ENCODE peak calls at places on chromosome 5, in four cellular contexts. One of them, this sample, is unnamed.

GRCh38 chr5:1795506-1795905 is 4.1 kb downstream of the MRPL36 start:
- DNase-seq in mesenchymal stem cell: no peak
- DNase-seq in IMR-90: no peak
- DNase-seq in H9: no peak
- DNase-seq in this sample: no peak

GRCh38 chr5:175572922-175573321 is 84.9 kb upstream of the HRH2 start:
- DNase-seq in H9: no peak
- DNase-seq in IMR-90: peak; percentile 15
- DNase-seq in mesenchymal stem cell: peak; percentile 22
- DNase-seq in this sample: no peak

GRCh38 chr5:33241826-33242225 is 198.9 kb upstream of the TARS1 start:
- DNase-seq in mesenchymal stem cell: peak; percentile 14
- DNase-seq in H9: no peak
- DNase-seq in IMR-90: no peak
- DNase-seq in this sample: no peak

GRCh38 chr5:167049043-167049663 is 1242.3 kb upstream of the WWC1 start:
- DNase-seq in mesenchymal stem cell: peak; percentile 58
- DNase-seq in H9: peak; percentile 36
- DNase-seq in IMR-90: no peak
- DNase-seq in this sample: no peak

GRCh38 chr5:132487841-132488555 is 2.6 kb downstream of the IRF1 start:
- DNase-seq in mesenchymal stem cell: no peak
- DNase-seq in H9: peak; percentile 8
- DNase-seq in IMR-90: no peak
- DNase-seq in this sample: no peak

GRCh38 chr5:69001605-69002004 is 92.2 kb upstream of the SLC30A5 start:
- DNase-seq in IMR-90: no peak
- DNase-seq in H9: no peak
- DNase-seq in mesenchymal stem cell: no peak
- DNase-seq in this sample: no peak

GRCh38 chr5:14416709-14417108 is 164.9 kb upstream of the OTULINL start:
- DNase-seq in IMR-90: no peak
- DNase-seq in H9: no peak
- DNase-seq in mesenchymal stem cell: no peak
- DNase-seq in this sample: no peak

GRCh38 chr5:35857606-35858205 is 1.0 kb downstream of the IL7R start:
- DNase-seq in mesenchymal stem cell: peak; percentile 83
- DNase-seq in H9: no peak
- DNase-seq in IMR-90: peak; percentile 91
- DNase-seq in this sample: no peak

GRCh38 chr5:56735845-56736641 is 79.3 kb upstream of the MAP3K1 start:
- DNase-seq in IMR-90: no peak
- DNase-seq in H9: no peak
- DNase-seq in mesenchymal stem cell: no peak
- DNase-seq in this sample: no peak

GRCh38 chr5:138874771-138875628 is at the start of gene LRRTM2:
- DNase-seq in IMR-90: peak; percentile 98
- DNase-seq in mesenchymal stem cell: peak; percentile 92
- DNase-seq in H9: no peak
- DNase-seq in this sample: no peak

GRCh38 chr5:56908942-56909293 is 478 bp upstream of the SETD9 start:
- DNase-seq in IMR-90: no peak
- DNase-seq in mesenchymal stem cell: no peak
- DNase-seq in H9: no peak
- DNase-seq in this sample: peak; percentile 14

GRCh38 chr5:53694520-53695022 is 134.1 kb downstream of the NDUFS4 start:
- DNase-seq in mesenchymal stem cell: no peak
- DNase-seq in H9: no peak
- DNase-seq in IMR-90: no peak
- DNase-seq in this sample: no peak

GRCh38 chr5:72101828-72102227 is 5.4 kb upstream of the MAP1B start:
- DNase-seq in H9: no peak
- DNase-seq in IMR-90: peak; percentile 81
- DNase-seq in mesenchymal stem cell: peak; percentile 50
- DNase-seq in this sample: no peak

GRCh38 chr5:164518741-164519080 is 1013.3 kb downstream of the MAT2B start:
- DNase-seq in H9: no peak
- DNase-seq in mesenchymal stem cell: peak; percentile 31
- DNase-seq in IMR-90: no peak
- DNase-seq in this sample: no peak

GRCh38 chr5:132070460-132071337 is 2.9 kb upstream of the CSF2 start:
- DNase-seq in IMR-90: peak; percentile 84
- DNase-seq in mesenchymal stem cell: peak; percentile 66
- DNase-seq in H9: no peak
- DNase-seq in this sample: no peak

GRCh38 chr5:158573829-158574228 is 525.9 kb downstream of the EBF1 start:
- DNase-seq in IMR-90: no peak
- DNase-seq in mesenchymal stem cell: no peak
- DNase-seq in H9: no peak
- DNase-seq in this sample: no peak

GRCh38 chr5:38468978-38469706 is 87.3 kb downstream of the LIFR start:
- DNase-seq in H9: no peak
- DNase-seq in IMR-90: no peak
- DNase-seq in mesenchymal stem cell: no peak
- DNase-seq in this sample: no peak

GRCh38 chr5:57642066-57642465 is 159.5 kb upstream of the ACTBL2 start:
- DNase-seq in mesenchymal stem cell: no peak
- DNase-seq in IMR-90: no peak
- DNase-seq in H9: peak; percentile 38
- DNase-seq in this sample: no peak

GRCh38 chr5:107217721-107218130 is 453.0 kb downstream of the EFNA5 start:
- DNase-seq in mesenchymal stem cell: no peak
- DNase-seq in H9: no peak
- DNase-seq in IMR-90: no peak
- DNase-seq in this sample: no peak

GRCh38 chr5:19498852-19499251 is 489.1 kb downstream of the CDH18 start:
- DNase-seq in H9: no peak
- DNase-seq in IMR-90: no peak
- DNase-seq in mesenchymal stem cell: no peak
- DNase-seq in this sample: no peak

GRCh38 chr5:117731445-117731844 is 1156.8 kb upstream of the SEMA6A start:
- DNase-seq in H9: no peak
- DNase-seq in mesenchymal stem cell: peak; percentile 5
- DNase-seq in IMR-90: peak; percentile 22
- DNase-seq in this sample: no peak

GRCh38 chr5:150723845-150724244 is 23.0 kb upstream of the RBM22 start:
- DNase-seq in mesenchymal stem cell: no peak
- DNase-seq in IMR-90: no peak
- DNase-seq in H9: no peak
- DNase-seq in this sample: no peak

GRCh38 chr5:73672130-73672529 is 46.1 kb downstream of the ARHGEF28 start:
- DNase-seq in mesenchymal stem cell: no peak
- DNase-seq in H9: no peak
- DNase-seq in IMR-90: peak; percentile 18
- DNase-seq in this sample: no peak

GRCh38 chr5:135055385-135055784 is 21.4 kb upstream of the PITX1 start:
- DNase-seq in mesenchymal stem cell: no peak
- DNase-seq in H9: no peak
- DNase-seq in IMR-90: no peak
- DNase-seq in this sample: no peak

GRCh38 chr5:142432961-142433360 is 108.1 kb upstream of the SPRY4 start:
- DNase-seq in IMR-90: no peak
- DNase-seq in mesenchymal stem cell: no peak
- DNase-seq in H9: no peak
- DNase-seq in this sample: no peak

GRCh38 chr5:168433982-168434381 is 52.3 kb upstream of the RARS1 start:
- DNase-seq in mesenchymal stem cell: no peak
- DNase-seq in IMR-90: no peak
- DNase-seq in H9: no peak
- DNase-seq in this sample: peak; percentile 87

DNA sequence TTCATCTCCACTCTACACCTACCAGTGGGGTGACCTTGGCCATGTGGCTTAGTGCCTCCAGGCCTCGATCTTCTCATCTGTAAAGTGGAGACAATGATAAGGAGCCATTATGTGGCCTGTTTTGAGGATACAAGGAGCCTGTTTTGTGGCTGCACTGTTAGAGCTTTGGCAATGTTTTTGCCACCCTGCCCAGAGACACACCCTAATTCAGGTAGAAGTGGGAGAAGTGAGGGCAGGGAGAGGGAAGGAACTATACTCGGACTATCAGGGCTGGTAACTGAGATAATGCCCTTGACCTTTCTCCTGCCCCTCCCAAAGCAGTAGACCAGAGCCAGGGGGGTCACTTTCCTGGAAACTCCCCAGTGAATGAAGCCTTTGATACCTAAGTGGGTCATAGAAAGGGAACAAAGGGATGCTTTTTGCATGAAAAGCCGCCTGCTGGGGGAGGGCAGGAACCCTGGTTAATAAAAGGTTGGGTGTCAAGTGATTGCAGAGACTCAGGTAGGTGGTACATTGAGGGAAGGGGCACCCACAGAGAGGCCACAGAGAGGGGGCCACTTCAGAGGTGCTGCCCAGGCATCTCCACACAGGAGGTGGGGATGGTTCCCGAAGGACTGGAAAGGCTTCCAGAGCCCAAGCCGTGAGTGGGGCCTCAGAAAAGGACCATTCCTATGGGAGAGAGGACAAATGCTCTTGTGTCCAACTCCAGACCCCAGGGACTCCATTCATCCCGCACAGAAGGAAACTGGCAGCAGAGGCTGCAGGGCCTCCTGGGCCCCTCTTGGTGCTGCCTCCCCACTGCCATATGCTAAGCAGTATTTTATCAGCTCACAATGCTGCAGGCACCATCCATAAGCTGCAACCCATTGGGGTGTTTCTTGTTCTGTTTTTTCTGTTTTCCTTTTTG is 42.3 kb upstream of the VDAC1 start:
- DNase-seq in H9: peak; percentile 72
- DNase-seq in IMR-90: no peak
- DNase-seq in mesenchymal stem cell: no peak
- DNase-seq in this sample: no peak
- H4K91ac ChIP-seq in H9: no peak overlapping the region
- H4K91ac ChIP-seq in IMR-90: no peak overlapping the region
- H4K91ac ChIP-seq in mesenchymal stem cell: no peak overlapping the region
- H4K91ac ChIP-seq in this sample: no peak overlapping the region

GRCh38 chr5:124732891-124733670 is 13.4 kb downstream of the ZNF608 start:
- DNase-seq in H9: no peak
- DNase-seq in IMR-90: no peak
- DNase-seq in mesenchymal stem cell: no peak
- DNase-seq in this sample: no peak
- H4K8ac ChIP-seq in H9: no peak overlapping the region
- H4K8ac ChIP-seq in IMR-90: no peak overlapping the region
- H4K8ac ChIP-seq in mesenchymal stem cell: no peak overlapping the region
- H4K8ac ChIP-seq in this sample: no peak overlapping the region

DNA sequence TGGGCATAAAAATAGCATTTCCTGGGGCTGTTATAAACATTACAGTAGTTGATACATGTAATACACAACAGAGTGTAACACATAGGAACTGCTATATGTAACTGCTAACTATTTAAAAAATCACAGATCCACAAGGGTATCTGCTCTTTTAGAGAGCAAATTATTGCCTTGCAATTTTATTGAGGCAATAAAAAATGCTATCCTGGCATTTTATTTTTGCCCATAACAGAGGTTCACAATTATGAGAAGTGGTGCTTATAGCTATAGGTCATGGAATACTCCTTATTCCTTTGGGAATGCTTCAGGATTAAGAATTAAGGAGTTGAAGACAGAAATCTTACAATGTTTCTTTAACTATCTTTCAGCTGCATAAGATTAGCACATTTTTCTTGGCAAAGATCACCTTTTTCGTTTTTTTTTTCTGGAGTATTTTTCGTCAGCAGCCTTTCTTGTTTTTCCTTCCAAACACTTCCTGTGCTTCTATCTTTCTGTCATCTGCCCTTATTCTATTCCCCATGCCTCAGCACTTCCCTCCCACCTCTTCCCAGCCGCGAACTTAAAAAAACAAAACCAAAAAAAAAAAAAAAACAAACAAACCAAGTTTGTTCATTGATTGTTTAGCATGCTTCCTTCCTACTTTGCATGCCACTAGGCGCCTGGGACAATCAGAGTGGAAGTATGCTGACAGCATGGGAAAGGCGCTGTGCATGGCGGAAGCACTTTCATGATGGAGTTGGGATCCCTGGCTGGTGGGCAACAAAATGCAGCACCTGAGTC is 264.2 kb downstream of the MAST4 start:
- DNase-seq in IMR-90: no peak
- DNase-seq in H9: no peak
- DNase-seq in mesenchymal stem cell: peak; percentile 16
- DNase-seq in this sample: no peak
- H4K91ac ChIP-seq in IMR-90: no peak overlapping the region
- H4K91ac ChIP-seq in H9: no peak overlapping the region
- H4K91ac ChIP-seq in mesenchymal stem cell: no peak overlapping the region
- H4K91ac ChIP-seq in this sample: no peak overlapping the region

DNA sequence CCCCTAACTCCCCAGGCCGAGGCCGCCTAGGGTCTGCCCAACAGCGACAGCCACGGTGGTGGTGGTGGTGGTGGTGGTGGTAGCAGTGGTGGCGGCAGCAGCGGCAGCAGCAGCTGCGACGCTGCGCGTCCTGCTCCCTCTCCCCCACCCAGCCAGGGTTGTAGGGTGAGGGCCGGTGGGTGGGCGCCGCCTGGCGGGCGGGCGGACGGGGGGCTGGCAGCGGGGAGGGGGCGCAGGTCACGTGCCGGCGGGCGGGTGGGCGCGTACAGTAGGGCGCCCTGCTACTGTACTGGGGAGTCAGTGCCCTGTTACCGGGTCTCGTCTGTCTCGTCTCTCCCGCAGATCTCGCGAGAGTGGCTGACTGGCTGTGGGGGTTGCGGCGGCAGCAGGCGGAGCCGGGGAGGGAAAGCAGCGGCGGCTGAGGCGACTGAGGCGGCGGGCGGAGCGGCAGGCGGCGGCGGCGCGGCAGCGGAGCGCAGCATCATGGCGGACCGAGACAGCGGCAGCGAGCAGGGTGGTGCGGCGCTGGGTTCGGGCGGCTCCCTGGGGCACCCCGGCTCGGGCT is at the start of gene PURA:
- DNase-seq in H9: peak; percentile 96
- DNase-seq in IMR-90: peak; percentile 92
- DNase-seq in mesenchymal stem cell: peak; percentile 95
- DNase-seq in this sample: peak; percentile 87
- H4K8ac ChIP-seq in H9: no peak within 1 kb of the TSS
- H4K8ac ChIP-seq in IMR-90: peak within 1 kb of the TSS; percentile 92
- H4K8ac ChIP-seq in mesenchymal stem cell: peak within 1 kb of the TSS; percentile 99
- H4K8ac ChIP-seq in this sample: peak within 1 kb of the TSS; percentile 72